ENCODE peak calls at places on chromosomes 3 and 15, in four cellular contexts. One of them, this sample, is unnamed. For H3K4me1, the result is how much of the 10 kb centered on the place peaks cover.

GRCh38 chr3:184864012-184864411 is 52.0 kb downstream of the VPS8 start:
- DNase-seq in ovary: no peak
- DNase-seq in ascending aorta: no peak
- DNase-seq in SJSA1: no peak
- DNase-seq in this sample: no peak

GRCh38 chr15:76065267-76065666 is 5.5 kb downstream of the TMEM266 start:
- DNase-seq in ovary: no peak
- DNase-seq in ascending aorta: no peak
- DNase-seq in SJSA1: no peak
- DNase-seq in this sample: no peak

GRCh38 chr3:39267631-39268553 is 11.9 kb downstream of the CX3CR1 start:
- DNase-seq in ascending aorta: peak
- DNase-seq in ovary: no peak
- DNase-seq in SJSA1: no peak
- DNase-seq in this sample: no peak

GRCh38 chr3:183924956-183925355 is 40.3 kb upstream of the PARL start:
- DNase-seq in ascending aorta: no peak
- DNase-seq in SJSA1: peak
- DNase-seq in ovary: no peak
- DNase-seq in this sample: no peak

GRCh38 chr15:70512772-70513362 is 250.5 kb downstream of the UACA start:
- DNase-seq in SJSA1: peak
- DNase-seq in ascending aorta: no peak
- DNase-seq in ovary: no peak
- DNase-seq in this sample: no peak

GRCh38 chr3:174413057-174413912 is 445.8 kb upstream of the NAALADL2 start:
- DNase-seq in SJSA1: no peak
- DNase-seq in ascending aorta: no peak
- DNase-seq in ovary: no peak
- DNase-seq in this sample: no peak

GRCh38 chr3:179181993-179182551 is 33.9 kb downstream of the PIK3CA start:
- DNase-seq in SJSA1: peak
- DNase-seq in ascending aorta: no peak
- DNase-seq in ovary: no peak
- DNase-seq in this sample: no peak

GRCh38 chr15:39272901-39273300 is 308.0 kb upstream of the THBS1 start:
- DNase-seq in ovary: no peak
- DNase-seq in ascending aorta: no peak
- DNase-seq in SJSA1: no peak
- DNase-seq in this sample: no peak

GRCh38 chr3:152595975-152596832 is 238.7 kb upstream of the P2RY1 start:
- DNase-seq in ovary: peak
- DNase-seq in SJSA1: no peak
- DNase-seq in ascending aorta: no peak
- DNase-seq in this sample: no peak

GRCh38 chr3:45565341-45565740 is 29.2 kb upstream of the LIMD1 start:
- DNase-seq in ascending aorta: no peak
- DNase-seq in ovary: no peak
- DNase-seq in SJSA1: no peak
- DNase-seq in this sample: no peak

GRCh38 chr3:45566205-45566604 is 28.3 kb upstream of the LIMD1 start:
- DNase-seq in ascending aorta: no peak
- DNase-seq in ovary: no peak
- DNase-seq in SJSA1: no peak
- DNase-seq in this sample: no peak

GRCh38 chr3:45568848-45569247 is 25.7 kb upstream of the LIMD1 start:
- DNase-seq in SJSA1: no peak
- DNase-seq in ascending aorta: no peak
- DNase-seq in ovary: no peak
- DNase-seq in this sample: no peak

GRCh38 chr3:45566951-45567411 is 27.6 kb upstream of the LIMD1 start:
- DNase-seq in ovary: no peak
- DNase-seq in SJSA1: no peak
- DNase-seq in ascending aorta: no peak
- DNase-seq in this sample: no peak

DNA sequence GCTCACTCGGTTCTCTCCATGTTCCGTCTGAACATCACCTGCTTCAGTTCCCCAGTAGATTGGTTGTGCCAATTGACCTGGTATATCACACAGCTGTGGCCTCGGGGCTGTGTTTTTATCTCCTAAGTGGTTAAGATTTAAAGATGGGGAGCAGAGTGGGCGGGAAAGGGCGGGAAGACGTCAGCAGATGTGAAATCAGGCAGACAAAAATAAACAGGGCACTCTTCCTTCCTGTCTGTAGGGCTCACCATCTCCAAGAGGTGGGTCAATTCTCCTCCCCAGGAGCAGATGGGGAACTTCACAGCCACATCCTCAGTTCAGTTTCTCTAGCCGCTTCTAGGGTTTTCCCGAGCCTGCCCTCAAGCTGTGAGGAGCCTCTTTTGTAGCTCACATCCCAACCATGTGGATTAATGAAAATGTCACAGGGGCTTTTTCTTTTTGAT is 26.8 kb upstream of the LIMD1 start:
- DNase-seq in SJSA1: no peak
- DNase-seq in ovary: no peak
- DNase-seq in ascending aorta: no peak
- DNase-seq in this sample: no peak
- H3K4me1 ChIP-seq in SJSA1: under half
- H3K4me1 ChIP-seq in ovary: under half
- H3K4me1 ChIP-seq in ascending aorta: under half
- H3K4me1 ChIP-seq in this sample: under half

GRCh38 chr3:45166283-45166879 is 20.2 kb upstream of the CDCP1 start:
- DNase-seq in ascending aorta: no peak
- DNase-seq in SJSA1: no peak
- DNase-seq in ovary: no peak
- DNase-seq in this sample: no peak
- H3K27ac ChIP-seq in ascending aorta: no peak
- H3K27ac ChIP-seq in SJSA1: peak
- H3K27ac ChIP-seq in ovary: no peak
- H3K27ac ChIP-seq in this sample: peak

GRCh38 chr3:119330181-119330580 is 36.0 kb downstream of the ARHGAP31 start:
- DNase-seq in ovary: no peak
- DNase-seq in ascending aorta: no peak
- DNase-seq in SJSA1: no peak
- DNase-seq in this sample: no peak

GRCh38 chr3:119329551-119329950 is 35.4 kb downstream of the ARHGAP31 start:
- DNase-seq in ovary: no peak
- DNase-seq in ascending aorta: no peak
- DNase-seq in SJSA1: no peak
- DNase-seq in this sample: no peak

GRCh38 chr3:119331661-119332060 is 37.5 kb downstream of the ARHGAP31 start:
- DNase-seq in ascending aorta: no peak
- DNase-seq in ovary: no peak
- DNase-seq in SJSA1: no peak
- DNase-seq in this sample: no peak

GRCh38 chr3:119333773-119334492 is 39.8 kb downstream of the ARHGAP31 start:
- DNase-seq in SJSA1: no peak
- DNase-seq in ascending aorta: no peak
- DNase-seq in ovary: peak
- DNase-seq in this sample: no peak

DNA sequence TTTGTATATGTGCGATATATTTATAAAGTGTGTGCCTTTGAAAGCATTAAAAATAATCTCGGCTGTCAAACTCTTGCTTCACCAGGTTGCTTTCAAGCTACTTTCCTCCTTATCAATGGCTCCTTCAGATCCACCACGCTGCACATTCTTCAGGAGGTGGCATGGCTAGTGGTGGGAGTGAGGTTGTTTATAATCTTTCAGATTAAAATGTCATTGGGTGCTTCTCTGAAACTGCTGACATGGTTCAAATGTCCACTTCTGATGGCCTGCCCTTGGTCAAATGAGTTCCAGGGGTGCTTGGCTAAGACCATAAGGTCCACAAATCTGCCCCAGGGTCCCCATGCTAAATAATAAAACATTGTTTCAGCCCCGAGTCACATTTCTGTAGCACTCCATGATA is 36.7 kb downstream of the ARHGAP31 start:
- DNase-seq in SJSA1: no peak
- DNase-seq in ascending aorta: no peak
- DNase-seq in ovary: no peak
- DNase-seq in this sample: no peak
- H3K4me1 ChIP-seq in SJSA1: under half
- H3K4me1 ChIP-seq in ascending aorta: under half
- H3K4me1 ChIP-seq in ovary: under half
- H3K4me1 ChIP-seq in this sample: under half

DNA sequence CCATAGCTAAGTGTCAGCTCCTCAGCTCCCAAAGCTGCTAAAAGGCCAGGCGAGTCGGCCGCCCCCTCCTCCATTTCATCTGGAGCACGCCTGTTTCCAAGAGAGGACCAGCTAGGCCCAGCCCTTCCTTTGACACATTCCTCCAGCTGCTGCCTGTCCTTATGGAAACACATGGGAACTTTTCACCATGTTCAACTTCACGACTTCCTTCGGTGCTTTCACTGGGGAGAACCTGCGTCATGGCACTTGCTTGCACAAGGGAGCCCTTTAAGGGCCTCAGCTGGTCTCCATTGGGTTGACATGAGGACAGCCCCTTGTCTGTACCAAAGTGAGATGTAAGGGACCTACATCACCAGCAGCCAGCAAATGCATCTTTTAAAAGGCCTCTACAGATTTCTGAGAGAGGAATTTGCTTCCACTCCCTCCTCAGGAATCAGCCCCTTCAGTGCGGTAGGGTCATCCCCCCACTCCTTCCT is 2.1 kb downstream of the MAGI1 start:
- DNase-seq in SJSA1: no peak
- DNase-seq in ovary: no peak
- DNase-seq in ascending aorta: no peak
- DNase-seq in this sample: peak
- H3K27ac ChIP-seq in SJSA1: no peak
- H3K27ac ChIP-seq in ovary: no peak
- H3K27ac ChIP-seq in ascending aorta: peak
- H3K27ac ChIP-seq in this sample: peak

DNA sequence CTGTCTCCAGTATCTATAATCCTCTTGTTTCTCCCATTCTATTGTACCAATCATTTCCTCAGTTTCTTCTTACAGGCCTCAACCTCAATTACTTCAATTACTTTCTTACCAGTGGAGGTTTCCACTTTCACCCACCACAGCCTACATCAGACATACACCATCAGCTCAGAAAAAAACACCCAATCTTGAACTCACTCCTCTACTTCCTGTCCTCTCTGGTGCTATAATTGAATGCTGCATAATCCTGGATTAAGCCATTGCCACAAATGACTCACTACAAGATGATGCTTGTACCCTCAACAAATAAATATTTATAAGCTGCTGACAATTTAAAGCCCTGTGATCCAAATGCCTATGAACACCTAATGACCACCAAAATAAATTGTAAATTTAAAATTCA is 18.5 kb downstream of the RYK start:
- DNase-seq in ascending aorta: no peak
- DNase-seq in ovary: no peak
- DNase-seq in SJSA1: peak
- DNase-seq in this sample: no peak
- H3K4me1 ChIP-seq in ascending aorta: under half
- H3K4me1 ChIP-seq in ovary: under half
- H3K4me1 ChIP-seq in SJSA1: under half
- H3K4me1 ChIP-seq in this sample: under half

This sample was measured in pancreas.